ENCODE peak calls at places on chromosomes 6 and 20, in nine cellular contexts. One of them, this sample, is unnamed.
A peak's percentile ranks its signal among the peaks of the same experiment; 100 is the strongest.

GRCh38 chr20:45343445-45343866 is 4.8 kb downstream of the SDC4 start:
- DNase-seq in CD8-positive, alpha-beta T cell: no peak
- DNase-seq in AG04450: no peak
- DNase-seq in mammary epithelial cell: peak; percentile 37
- DNase-seq in psoas muscle: no peak
- DNase-seq in colonic mucosa: peak; percentile 78
- DNase-seq in HCT116: no peak
- DNase-seq in right lobe of liver: peak; percentile 77
- DNase-seq in prostate gland: peak; percentile 67
- DNase-seq in this sample: peak; percentile 72

GRCh38 chr6:124881898-124882579 is 80.2 kb upstream of the RNF217 start:
- DNase-seq in prostate gland: no peak
- DNase-seq in right lobe of liver: no peak
- DNase-seq in CD8-positive, alpha-beta T cell: no peak
- DNase-seq in AG04450: peak; percentile 24
- DNase-seq in psoas muscle: no peak
- DNase-seq in HCT116: no peak
- DNase-seq in mammary epithelial cell: peak; percentile 31
- DNase-seq in colonic mucosa: no peak
- DNase-seq in this sample: no peak

GRCh38 chr6:75217203-75217602 is 11.3 kb upstream of the COL12A1 start:
- DNase-seq in CD8-positive, alpha-beta T cell: no peak
- DNase-seq in right lobe of liver: no peak
- DNase-seq in psoas muscle: no peak
- DNase-seq in prostate gland: no peak
- DNase-seq in colonic mucosa: no peak
- DNase-seq in HCT116: no peak
- DNase-seq in AG04450: no peak
- DNase-seq in mammary epithelial cell: peak; percentile 62
- DNase-seq in this sample: no peak

GRCh38 chr20:16479666-16480065 is 93.6 kb downstream of the KIF16B start:
- DNase-seq in mammary epithelial cell: no peak
- DNase-seq in AG04450: no peak
- DNase-seq in right lobe of liver: no peak
- DNase-seq in colonic mucosa: no peak
- DNase-seq in psoas muscle: no peak
- DNase-seq in prostate gland: no peak
- DNase-seq in HCT116: no peak
- DNase-seq in CD8-positive, alpha-beta T cell: no peak
- DNase-seq in this sample: no peak

GRCh38 chr20:33789109-33789857 is 21.9 kb upstream of the CHMP4B start:
- DNase-seq in colonic mucosa: peak; percentile 95
- DNase-seq in prostate gland: peak; percentile 89
- DNase-seq in psoas muscle: peak; percentile 32
- DNase-seq in HCT116: peak; percentile 98
- DNase-seq in right lobe of liver: peak; percentile 46
- DNase-seq in AG04450: peak; percentile 80
- DNase-seq in mammary epithelial cell: peak; percentile 98
- DNase-seq in CD8-positive, alpha-beta T cell: no peak
- DNase-seq in this sample: peak; percentile 93

GRCh38 chr20:23446505-23446904 is 6.2 kb downstream of the CST11 start:
- DNase-seq in colonic mucosa: peak; percentile 48
- DNase-seq in HCT116: peak; percentile 35
- DNase-seq in right lobe of liver: no peak
- DNase-seq in AG04450: no peak
- DNase-seq in mammary epithelial cell: no peak
- DNase-seq in prostate gland: no peak
- DNase-seq in psoas muscle: peak; percentile 28
- DNase-seq in CD8-positive, alpha-beta T cell: no peak
- DNase-seq in this sample: peak; percentile 66

GRCh38 chr6:116779569-116780164 is 14.1 kb upstream of the FAM162B start:
- DNase-seq in HCT116: peak; percentile 28
- DNase-seq in psoas muscle: no peak
- DNase-seq in right lobe of liver: no peak
- DNase-seq in colonic mucosa: no peak
- DNase-seq in AG04450: no peak
- DNase-seq in prostate gland: no peak
- DNase-seq in mammary epithelial cell: no peak
- DNase-seq in CD8-positive, alpha-beta T cell: no peak
- DNase-seq in this sample: no peak

GRCh38 chr6:57265755-57266221 is 43.7 kb upstream of the RAB23 start:
- DNase-seq in CD8-positive, alpha-beta T cell: no peak
- DNase-seq in mammary epithelial cell: no peak
- DNase-seq in HCT116: no peak
- DNase-seq in prostate gland: no peak
- DNase-seq in colonic mucosa: no peak
- DNase-seq in right lobe of liver: no peak
- DNase-seq in AG04450: peak; percentile 11
- DNase-seq in psoas muscle: no peak
- DNase-seq in this sample: no peak

GRCh38 chr20:2865101-2865500 is 8.2 kb upstream of the PTPRA start:
- DNase-seq in colonic mucosa: no peak
- DNase-seq in prostate gland: no peak
- DNase-seq in right lobe of liver: no peak
- DNase-seq in psoas muscle: no peak
- DNase-seq in HCT116: no peak
- DNase-seq in AG04450: no peak
- DNase-seq in CD8-positive, alpha-beta T cell: no peak
- DNase-seq in mammary epithelial cell: no peak
- DNase-seq in this sample: no peak

GRCh38 chr6:12348530-12349511 is 58.7 kb downstream of the EDN1 start:
- DNase-seq in CD8-positive, alpha-beta T cell: no peak
- DNase-seq in prostate gland: no peak
- DNase-seq in psoas muscle: no peak
- DNase-seq in right lobe of liver: no peak
- DNase-seq in AG04450: peak; percentile 49
- DNase-seq in HCT116: peak; percentile 83
- DNase-seq in colonic mucosa: no peak
- DNase-seq in mammary epithelial cell: peak; percentile 83
- DNase-seq in this sample: peak; percentile 38

GRCh38 chr20:48687097-48687800 is 140.6 kb downstream of the PREX1 start:
- DNase-seq in right lobe of liver: no peak
- DNase-seq in psoas muscle: no peak
- DNase-seq in CD8-positive, alpha-beta T cell: no peak
- DNase-seq in colonic mucosa: no peak
- DNase-seq in mammary epithelial cell: no peak
- DNase-seq in AG04450: no peak
- DNase-seq in HCT116: no peak
- DNase-seq in prostate gland: no peak
- DNase-seq in this sample: no peak

GRCh38 chr6:44193307-44193910 is 23.3 kb upstream of the MYMX start:
- DNase-seq in HCT116: no peak
- DNase-seq in colonic mucosa: no peak
- DNase-seq in mammary epithelial cell: no peak
- DNase-seq in right lobe of liver: no peak
- DNase-seq in CD8-positive, alpha-beta T cell: no peak
- DNase-seq in AG04450: no peak
- DNase-seq in prostate gland: no peak
- DNase-seq in psoas muscle: no peak
- DNase-seq in this sample: no peak

GRCh38 chr6:14467591-14467990 is 350.0 kb downstream of the CD83 start:
- DNase-seq in right lobe of liver: no peak
- DNase-seq in psoas muscle: no peak
- DNase-seq in HCT116: no peak
- DNase-seq in CD8-positive, alpha-beta T cell: no peak
- DNase-seq in AG04450: no peak
- DNase-seq in mammary epithelial cell: no peak
- DNase-seq in prostate gland: no peak
- DNase-seq in colonic mucosa: no peak
- DNase-seq in this sample: no peak

GRCh38 chr20:61646986-61647385 is 394.9 kb downstream of the CDH4 start:
- DNase-seq in prostate gland: no peak
- DNase-seq in colonic mucosa: no peak
- DNase-seq in mammary epithelial cell: no peak
- DNase-seq in right lobe of liver: no peak
- DNase-seq in CD8-positive, alpha-beta T cell: no peak
- DNase-seq in AG04450: no peak
- DNase-seq in HCT116: no peak
- DNase-seq in psoas muscle: no peak
- DNase-seq in this sample: no peak

GRCh38 chr6:161618816-161619454 is 345.1 kb upstream of the AGPAT4 start:
- DNase-seq in prostate gland: no peak
- DNase-seq in mammary epithelial cell: peak; percentile 35
- DNase-seq in CD8-positive, alpha-beta T cell: no peak
- DNase-seq in AG04450: no peak
- DNase-seq in psoas muscle: peak; percentile 21
- DNase-seq in HCT116: peak; percentile 10
- DNase-seq in colonic mucosa: no peak
- DNase-seq in right lobe of liver: peak; percentile 75
- DNase-seq in this sample: no peak

GRCh38 chr6:168884646-168885086 is 369.0 kb downstream of the THBS2 start:
- DNase-seq in psoas muscle: peak; percentile 70
- DNase-seq in HCT116: peak; percentile 31
- DNase-seq in mammary epithelial cell: peak; percentile 9
- DNase-seq in prostate gland: peak; percentile 60
- DNase-seq in CD8-positive, alpha-beta T cell: peak; percentile 95
- DNase-seq in colonic mucosa: peak; percentile 75
- DNase-seq in AG04450: no peak
- DNase-seq in right lobe of liver: no peak
- DNase-seq in this sample: peak; percentile 76

GRCh38 chr6:55047433-55048044 is 126.8 kb upstream of the HCRTR2 start:
- DNase-seq in AG04450: no peak
- DNase-seq in prostate gland: no peak
- DNase-seq in right lobe of liver: no peak
- DNase-seq in psoas muscle: no peak
- DNase-seq in HCT116: no peak
- DNase-seq in colonic mucosa: no peak
- DNase-seq in mammary epithelial cell: no peak
- DNase-seq in CD8-positive, alpha-beta T cell: no peak
- DNase-seq in this sample: no peak

GRCh38 chr6:73264446-73264845 is 1.4 kb upstream of the KHDC1 start:
- DNase-seq in AG04450: no peak
- DNase-seq in psoas muscle: no peak
- DNase-seq in HCT116: no peak
- DNase-seq in CD8-positive, alpha-beta T cell: no peak
- DNase-seq in colonic mucosa: no peak
- DNase-seq in mammary epithelial cell: peak; percentile 97
- DNase-seq in right lobe of liver: no peak
- DNase-seq in prostate gland: peak; percentile 51
- DNase-seq in this sample: no peak

GRCh38 chr20:17844549-17845298 is 123.9 kb downstream of the SNX5 start:
- DNase-seq in mammary epithelial cell: no peak
- DNase-seq in AG04450: no peak
- DNase-seq in HCT116: no peak
- DNase-seq in prostate gland: no peak
- DNase-seq in CD8-positive, alpha-beta T cell: no peak
- DNase-seq in psoas muscle: no peak
- DNase-seq in colonic mucosa: no peak
- DNase-seq in right lobe of liver: no peak
- DNase-seq in this sample: no peak

GRCh38 chr20:63082308-63082938 is 75.7 kb upstream of the BHLHE23 start:
- DNase-seq in CD8-positive, alpha-beta T cell: no peak
- DNase-seq in colonic mucosa: peak; percentile 47
- DNase-seq in HCT116: no peak
- DNase-seq in mammary epithelial cell: peak; percentile 21
- DNase-seq in prostate gland: no peak
- DNase-seq in psoas muscle: no peak
- DNase-seq in AG04450: no peak
- DNase-seq in right lobe of liver: peak; percentile 25
- DNase-seq in this sample: no peak

GRCh38 chr6:142014515-142014914 is 118.2 kb upstream of the GJE1 start:
- DNase-seq in AG04450: peak; percentile 74
- DNase-seq in CD8-positive, alpha-beta T cell: no peak
- DNase-seq in colonic mucosa: no peak
- DNase-seq in psoas muscle: no peak
- DNase-seq in prostate gland: no peak
- DNase-seq in right lobe of liver: no peak
- DNase-seq in mammary epithelial cell: peak; percentile 78
- DNase-seq in HCT116: peak; percentile 79
- DNase-seq in this sample: no peak
- H3K4me3 ChIP-seq in AG04450: peak overlapping the region; percentile 43
- H3K4me3 ChIP-seq in CD8-positive, alpha-beta T cell: no peak overlapping the region
- H3K4me3 ChIP-seq in colonic mucosa: no peak overlapping the region
- H3K4me3 ChIP-seq in psoas muscle: no peak overlapping the region
- H3K4me3 ChIP-seq in prostate gland: no peak overlapping the region
- H3K4me3 ChIP-seq in right lobe of liver: no peak overlapping the region
- H3K4me3 ChIP-seq in mammary epithelial cell: no peak overlapping the region
- H3K4me3 ChIP-seq in HCT116: peak overlapping the region; percentile 12
- H3K4me3 ChIP-seq in this sample: no peak overlapping the region

GRCh38 chr6:70547313-70547712 is 19.4 kb upstream of the SDHAF4 start:
- DNase-seq in colonic mucosa: no peak
- DNase-seq in right lobe of liver: no peak
- DNase-seq in prostate gland: no peak
- DNase-seq in psoas muscle: no peak
- DNase-seq in mammary epithelial cell: no peak
- DNase-seq in AG04450: no peak
- DNase-seq in HCT116: no peak
- DNase-seq in CD8-positive, alpha-beta T cell: no peak
- DNase-seq in this sample: no peak
- TF ChIP-seq CTCF in colonic mucosa: no peak
- TF ChIP-seq CTCF in right lobe of liver: no peak
- TF ChIP-seq CTCF in prostate gland: no peak
- TF ChIP-seq CTCF in psoas muscle: peak; percentile 67
- TF ChIP-seq CTCF in mammary epithelial cell: peak; percentile 23
- TF ChIP-seq CTCF in AG04450: peak; percentile 46
- TF ChIP-seq CTCF in HCT116: peak; percentile 35
- TF ChIP-seq CTCF in CD8-positive, alpha-beta T cell: no peak
- TF ChIP-seq CTCF in this sample: no peak

DNA sequence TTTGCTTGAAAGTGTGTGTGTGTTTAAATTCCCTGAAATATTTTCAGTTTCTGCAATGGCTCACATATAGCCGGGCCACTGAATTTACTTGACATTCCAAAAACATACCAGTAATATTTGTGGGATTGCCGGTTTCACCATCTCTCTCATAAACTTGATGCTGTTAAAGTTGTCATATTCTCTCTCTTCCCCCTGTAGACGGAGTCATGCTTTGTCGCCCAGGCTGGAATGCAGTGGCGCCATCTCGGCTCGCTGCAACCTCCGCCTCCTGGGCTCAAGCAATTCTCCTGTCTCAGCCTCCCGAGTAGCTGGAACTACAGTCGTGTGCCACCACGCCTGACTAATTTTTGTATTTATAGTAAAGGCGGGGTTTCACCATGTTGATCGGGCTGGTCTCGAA is 122.2 kb downstream of the TIAM2 start:
- DNase-seq in right lobe of liver: no peak
- DNase-seq in AG04450: peak; percentile 57
- DNase-seq in psoas muscle: no peak
- DNase-seq in HCT116: no peak
- DNase-seq in prostate gland: no peak
- DNase-seq in colonic mucosa: no peak
- DNase-seq in CD8-positive, alpha-beta T cell: no peak
- DNase-seq in mammary epithelial cell: no peak
- DNase-seq in this sample: no peak
- H3K27ac ChIP-seq in right lobe of liver: no peak overlapping the region
- H3K27ac ChIP-seq in AG04450: peak overlapping the region; percentile 52
- H3K27ac ChIP-seq in psoas muscle: no peak overlapping the region
- H3K27ac ChIP-seq in HCT116: no peak overlapping the region
- H3K27ac ChIP-seq in prostate gland: no peak overlapping the region
- H3K27ac ChIP-seq in colonic mucosa: no peak overlapping the region
- H3K27ac ChIP-seq in CD8-positive, alpha-beta T cell: no peak overlapping the region
- H3K27ac ChIP-seq in mammary epithelial cell: no peak overlapping the region
- H3K27ac ChIP-seq in this sample: no peak overlapping the region

DNA sequence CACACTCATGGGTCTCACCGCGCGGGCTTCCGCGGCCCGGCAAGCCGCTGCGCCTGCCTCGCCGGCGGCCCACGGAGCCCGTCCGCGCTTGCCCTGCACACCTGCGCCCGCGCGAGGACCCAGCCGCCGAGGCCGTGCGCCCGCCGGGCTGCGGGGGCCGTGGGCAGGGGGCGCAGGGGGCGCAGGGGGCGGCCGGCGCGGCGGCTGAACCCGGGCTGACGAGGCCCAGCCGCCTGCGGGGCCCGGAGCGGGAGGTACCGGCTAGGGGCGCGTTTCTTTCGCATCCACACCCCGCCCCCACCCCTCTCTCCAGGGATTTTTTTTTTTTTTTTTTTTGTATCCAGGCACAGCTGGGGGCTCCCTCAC is 43.8 kb upstream of the OSTM1 start:
- DNase-seq in colonic mucosa: no peak
- DNase-seq in HCT116: no peak
- DNase-seq in AG04450: no peak
- DNase-seq in prostate gland: no peak
- DNase-seq in CD8-positive, alpha-beta T cell: no peak
- DNase-seq in psoas muscle: no peak
- DNase-seq in right lobe of liver: no peak
- DNase-seq in mammary epithelial cell: no peak
- DNase-seq in this sample: no peak
- H3K4me3 ChIP-seq in colonic mucosa: peak overlapping the region; percentile 47
- H3K4me3 ChIP-seq in HCT116: no peak overlapping the region
- H3K4me3 ChIP-seq in AG04450: peak overlapping the region; percentile 66
- H3K4me3 ChIP-seq in prostate gland: peak overlapping the region; percentile 35
- H3K4me3 ChIP-seq in CD8-positive, alpha-beta T cell: peak overlapping the region; percentile 71
- H3K4me3 ChIP-seq in psoas muscle: peak overlapping the region; percentile 82
- H3K4me3 ChIP-seq in right lobe of liver: peak overlapping the region; percentile 54
- H3K4me3 ChIP-seq in mammary epithelial cell: peak overlapping the region; percentile 54
- H3K4me3 ChIP-seq in this sample: peak overlapping the region; percentile 44

This sample was measured in transverse colon.